ENCODE peak calls at places on chromosomes 1 and 21, in nine cellular contexts. Z, U, O, I, X, B, V, N and P are unnamed samples.

GRCh38 chr1:102852583-102852982 is 255.7 kb downstream of the COL11A1 start:
- DNase-seq in Z (no peak), U (no peak), O (no peak), I (no peak), X (no peak), B (no peak), V (no peak), N (peak), P (no peak)

GRCh38 chr1:14894811-14895524 is 258.6 kb upstream of the TMEM51 start:
- DNase-seq in Z (no peak), U (no peak), O (no peak), I (no peak), X (no peak), B (no peak), V (no peak), N (peak), P (peak)

GRCh38 chr1:203120325-203121138 is 7.0 kb upstream of the ADORA1 start:
- DNase-seq in Z (no peak), U (no peak), O (no peak), I (no peak), X (no peak), B (no peak), V (no peak), N (no peak), P (no peak)

GRCh38 chr1:162561037-162561615 is 396 bp upstream of the UAP1 start:
- DNase-seq in Z (peak), U (peak), O (peak), I (peak), X (peak), B (peak), V (peak), N (peak), P (peak)

GRCh38 chr1:162033445-162033844 is 9.8 kb upstream of the OLFML2B start:
- DNase-seq in Z (no peak), U (no peak), O (no peak), I (no peak), X (no peak), B (no peak), V (no peak), N (no peak), P (no peak)

GRCh38 chr1:52919720-52920199 is 1.8 kb downstream of the ECHDC2 start:
- DNase-seq in Z (no peak), U (no peak), O (no peak), I (no peak), X (no peak), B (no peak), V (no peak), N (no peak), P (no peak)

GRCh38 chr1:69662321-69662720 is 94.6 kb downstream of the LRRC7 start:
- DNase-seq in Z (no peak), U (no peak), O (no peak), I (no peak), X (no peak), B (no peak), V (no peak), N (no peak), P (no peak)

GRCh38 chr1:67921725-67922489 is 88.6 kb upstream of the GNG12 start:
- DNase-seq in Z (no peak), U (no peak), O (no peak), I (no peak), X (no peak), B (no peak), V (no peak), N (no peak), P (no peak)

GRCh38 chr1:216559359-216559758 is 136.1 kb upstream of the USH2A start:
- DNase-seq in Z (no peak), U (no peak), O (no peak), I (no peak), X (no peak), B (no peak), V (no peak), N (no peak), P (no peak)

GRCh38 chr1:182392045-182393028 is 747 bp upstream of the GLUL start:
- DNase-seq in Z (no peak), U (no peak), O (no peak), I (no peak), X (no peak), B (no peak), V (peak), N (peak), P (peak)

GRCh38 chr1:81510701-81511100 is 290.0 kb upstream of the ADGRL2 start:
- DNase-seq in Z (no peak), U (no peak), O (no peak), I (no peak), X (no peak), B (no peak), V (no peak), N (no peak), P (no peak)

GRCh38 chr21:41186763-41187536 is 19.0 kb downstream of the BACE2 start:
- DNase-seq in Z (no peak), U (no peak), O (no peak), I (no peak), X (no peak), B (peak), V (no peak), N (no peak), P (no peak)

GRCh38 chr1:246577082-246577719 is 10.9 kb downstream of the CNST start:
- DNase-seq in Z (no peak), U (no peak), O (no peak), I (no peak), X (no peak), B (no peak), V (peak), N (no peak), P (no peak)